ENCODE peak calls at places on chromosome 14, in seven cellular contexts. B, U, R, N, S, Z and L are unnamed samples.

GRCh38 chr14:56120091-56120632 is 2.0 kb downstream of the PELI2 start:
- DNase-seq in B (peak), U (no peak), R (no peak), N (no peak), S (no peak), Z (no peak), L (no peak)

GRCh38 chr14:50906326-50906725 is 34.5 kb downstream of the ABHD12B start:
- DNase-seq in B (no peak), U (no peak), R (no peak), N (no peak), S (no peak), Z (no peak), L (no peak)

GRCh38 chr14:67464856-67465255 is 23.7 kb downstream of the TMEM229B start:
- DNase-seq in B (no peak), U (no peak), R (no peak), N (no peak), S (no peak), Z (no peak), L (no peak)

GRCh38 chr14:100891501-100892445 is 11.7 kb downstream of the RTL1 start:
- DNase-seq in B (no peak), U (no peak), R (no peak), N (no peak), S (no peak), Z (no peak), L (no peak)

GRCh38 chr14:99687284-99688209 is 3.4 kb downstream of the CYP46A1 start:
- DNase-seq in B (no peak), U (no peak), R (no peak), N (no peak), S (no peak), Z (no peak), L (no peak)

GRCh38 chr14:97924922-97925613 is 1127.9 kb downstream of the VRK1 start:
- DNase-seq in B (no peak), U (no peak), R (no peak), N (no peak), S (no peak), Z (no peak), L (no peak)

GRCh38 chr14:105087963-105088811 is 23.0 kb upstream of the GPR132 start:
- DNase-seq in B (peak), U (no peak), R (peak), N (peak), S (no peak), Z (peak), L (no peak)

GRCh38 chr14:89848165-89848564 is 106.4 kb downstream of the EFCAB11 start:
- DNase-seq in B (peak), U (no peak), R (no peak), N (no peak), S (no peak), Z (no peak), L (no peak)

GRCh38 chr14:58805605-58806358 is 168.0 kb downstream of the DACT1 start:
- DNase-seq in B (no peak), U (peak), R (no peak), N (no peak), S (no peak), Z (no peak), L (no peak)

GRCh38 chr14:96349286-96350075 is 13.7 kb downstream of the ATG2B start:
- DNase-seq in B (no peak), U (no peak), R (no peak), N (no peak), S (no peak), Z (no peak), L (no peak)

GRCh38 chr14:76006253-76006652 is 20.7 kb downstream of the IFT43 start:
- DNase-seq in B (no peak), U (no peak), R (no peak), N (no peak), S (no peak), Z (no peak), L (no peak)

GRCh38 chr14:101357559-101358319 is 203.6 kb upstream of the DIO3 start:
- DNase-seq in B (no peak), U (no peak), R (no peak), N (no peak), S (no peak), Z (no peak), L (no peak)

GRCh38 chr14:45262637-45263036 is 9.6 kb upstream of the MIS18BP1 start:
- DNase-seq in B (no peak), U (no peak), R (no peak), N (no peak), S (no peak), Z (no peak), L (no peak)

GRCh38 chr14:21102472-21103164 is 1.8 kb downstream of the TMEM253 start:
- DNase-seq in B (no peak), U (no peak), R (no peak), N (no peak), S (no peak), Z (no peak), L (no peak)

GRCh38 chr14:69132513-69133181 is 20.3 kb downstream of the DCAF5 start:
- DNase-seq in B (no peak), U (no peak), R (no peak), N (no peak), S (no peak), Z (no peak), L (no peak)

GRCh38 chr14:100155881-100156645 is 3.4 kb downstream of the DEGS2 start:
- DNase-seq in B (no peak), U (no peak), R (no peak), N (no peak), S (no peak), Z (no peak), L (no peak)

GRCh38 chr14:103737432-103738045 is 21.9 kb downstream of the ZFYVE21 start:
- DNase-seq in B (no peak), U (no peak), R (no peak), N (no peak), S (no peak), Z (no peak), L (no peak)

GRCh38 chr14:42140001-42140400 is 533.3 kb downstream of the LRFN5 start:
- DNase-seq in B (no peak), U (no peak), R (no peak), N (no peak), S (no peak), Z (no peak), L (no peak)

GRCh38 chr14:64008016-64008415 is 155.2 kb downstream of the SYNE2 start:
- DNase-seq in B (no peak), U (no peak), R (no peak), N (no peak), S (no peak), Z (no peak), L (no peak)

GRCh38 chr14:104496095-104496494 is 83.5 kb upstream of the C14orf180 start:
- DNase-seq in B (no peak), U (no peak), R (no peak), N (no peak), S (no peak), Z (no peak), L (no peak)

GRCh38 chr14:32761381-32761968 is 177.2 kb upstream of the NPAS3 start:
- DNase-seq in B (peak), U (no peak), R (no peak), N (no peak), S (no peak), Z (no peak), L (no peak)

GRCh38 chr14:50928002-50928635 is 16.2 kb downstream of the PYGL start:
- DNase-seq in B (peak), U (no peak), R (no peak), N (no peak), S (no peak), Z (no peak), L (no peak)

GRCh38 chr14:54881235-54881760 is 21.3 kb downstream of the GCH1 start:
- DNase-seq in B (no peak), U (no peak), R (no peak), N (peak), S (no peak), Z (no peak), L (no peak)

GRCh38 chr14:26867171-26867757 is 269.4 kb upstream of the NOVA1 start:
- DNase-seq in B (no peak), U (peak), R (no peak), N (no peak), S (no peak), Z (no peak), L (no peak)

GRCh38 chr14:51507556-51508511 is 143.9 kb upstream of the FRMD6 start:
- DNase-seq in B (peak), U (peak), R (peak), N (no peak), S (peak), Z (peak), L (peak)

GRCh38 chr14:93054876-93055275 is 60.8 kb downstream of the ITPK1 start:
- DNase-seq in B (no peak), U (no peak), R (no peak), N (no peak), S (no peak), Z (no peak), L (no peak)

GRCh38 chr14:89337912-89338311 is 79.1 kb downstream of the FOXN3 start:
- DNase-seq in B (no peak), U (no peak), R (peak), N (no peak), S (no peak), Z (no peak), L (no peak)

GRCh38 chr14:105388110-105388951 is 10.0 kb upstream of the TEX22 start:
- DNase-seq in B (no peak), U (no peak), R (peak), N (no peak), S (no peak), Z (peak), L (no peak)

GRCh38 chr14:99671230-99672224 is 12.6 kb upstream of the CYP46A1 start:
- DNase-seq in B (no peak), U (no peak), R (no peak), N (no peak), S (peak), Z (no peak), L (peak)

GRCh38 chr14:56694609-56695008 is 115.0 kb downstream of the TMEM260 start:
- DNase-seq in B (no peak), U (no peak), R (no peak), N (no peak), S (no peak), Z (no peak), L (no peak)

GRCh38 chr14:72961579-72962335 is 35.5 kb downstream of the DCAF4 start:
- DNase-seq in B (peak), U (no peak), R (no peak), N (no peak), S (no peak), Z (no peak), L (no peak)

GRCh38 chr14:99688629-99689028 is 4.5 kb downstream of the CYP46A1 start:
- DNase-seq in B (no peak), U (no peak), R (no peak), N (no peak), S (no peak), Z (no peak), L (no peak)

GRCh38 chr14:97994020-97994531 is 1196.9 kb downstream of the VRK1 start:
- DNase-seq in B (no peak), U (no peak), R (no peak), N (peak), S (no peak), Z (no peak), L (no peak)